ENCODE peak calls at places on chromosomes 16 and 17, in eight cellular contexts. E is PC-9, M is testis, O is uterus, T is body of pancreas, S is GM23338, W is cardiac muscle cell, L is upper lobe of left lung. C is an unnamed sample.

GRCh38 chr17:17416007-17416399 is 60.8 kb upstream of the MED9 start:
- DNase-seq in E (peak; percentile 33), M (peak; percentile 43), O (no peak), T (no peak), S (peak; percentile 89), W (peak; percentile 19), L (peak; percentile 42), C (no peak)

GRCh38 chr17:3827124-3827773 is 18.8 kb downstream of the NCBP3 start:
- DNase-seq in E (peak; percentile 52), M (peak; percentile 87), O (peak; percentile 44), T (peak; percentile 78), S (peak; percentile 90), W (peak; percentile 70), L (peak; percentile 70), C (peak; percentile 69)

GRCh38 chr17:46046957-46047356 is 47.9 kb downstream of the STH start:
- DNase-seq in E (no peak), M (no peak), O (no peak), T (no peak), S (no peak), W (no peak), L (no peak), C (no peak)

GRCh38 chr16:10256855-10257641 is 74.8 kb upstream of the GRIN2A start:
- DNase-seq in E (peak; percentile 16), M (peak; percentile 41), O (peak; percentile 13), T (peak; percentile 55), S (peak; percentile 80), W (peak; percentile 53), L (peak; percentile 29), C (peak; percentile 42)

GRCh38 chr17:75487351-75488070 is 27.8 kb downstream of the CASKIN2 start:
- DNase-seq in E (no peak), M (peak; percentile 48), O (no peak), T (no peak), S (no peak), W (no peak), L (peak; percentile 64), C (peak; percentile 54)

GRCh38 chr17:12627177-12627629 is 38.5 kb upstream of the MYOCD start:
- DNase-seq in E (no peak), M (peak; percentile 33), O (peak; percentile 68), T (peak; percentile 5), S (no peak), W (no peak), L (no peak), C (no peak)

GRCh38 chr17:30534938-30535921 is 58.0 kb downstream of the GOSR1 start:
- DNase-seq in E (no peak), M (no peak), O (no peak), T (no peak), S (no peak), W (no peak), L (no peak), C (no peak)

GRCh38 chr16:11691235-11691634 is 23.0 kb downstream of the SNN start:
- DNase-seq in E (no peak), M (no peak), O (peak; percentile 3), T (no peak), S (no peak), W (no peak), L (no peak), C (no peak)

GRCh38 chr17:51000835-51001638 is 119.6 kb downstream of the SPAG9 start:
- DNase-seq in E (peak; percentile 5), M (no peak), O (no peak), T (no peak), S (peak; percentile 84), W (peak; percentile 73), L (no peak), C (peak; percentile 49)

GRCh38 chr17:37820313-37821024 is 75.6 kb upstream of the HNF1B start:
- DNase-seq in E (no peak), M (no peak), O (no peak), T (no peak), S (no peak), W (peak; percentile 50), L (no peak), C (no peak)

GRCh38 chr17:66165537-66166123 is 26.3 kb downstream of the CEP112 start:
- DNase-seq in E (peak; percentile 9), M (no peak), O (no peak), T (no peak), S (peak; percentile 64), W (peak; percentile 54), L (no peak), C (no peak)

GRCh38 chr16:26447570-26447969 is 619.2 kb upstream of the C16orf82 start:
- DNase-seq in E (no peak), M (no peak), O (no peak), T (no peak), S (no peak), W (no peak), L (no peak), C (no peak)

GRCh38 chr17:76134911-76135809 is 5.9 kb downstream of the FOXJ1 start:
- DNase-seq in E (no peak), M (no peak), O (no peak), T (no peak), S (peak; percentile 93), W (no peak), L (no peak), C (no peak)

GRCh38 chr17:39231587-39232551 is 6.1 kb upstream of the STAC2 start:
- DNase-seq in E (no peak), M (peak; percentile 47), O (peak; percentile 51), T (peak; percentile 56), S (peak; percentile 80), W (peak; percentile 62), L (peak; percentile 73), C (peak; percentile 63)

GRCh38 chr16:72976047-72976746 is 71.7 kb downstream of the ZFHX3 start:
- DNase-seq in E (no peak), M (no peak), O (no peak), T (no peak), S (no peak), W (no peak), L (no peak), C (no peak)

DNA sequence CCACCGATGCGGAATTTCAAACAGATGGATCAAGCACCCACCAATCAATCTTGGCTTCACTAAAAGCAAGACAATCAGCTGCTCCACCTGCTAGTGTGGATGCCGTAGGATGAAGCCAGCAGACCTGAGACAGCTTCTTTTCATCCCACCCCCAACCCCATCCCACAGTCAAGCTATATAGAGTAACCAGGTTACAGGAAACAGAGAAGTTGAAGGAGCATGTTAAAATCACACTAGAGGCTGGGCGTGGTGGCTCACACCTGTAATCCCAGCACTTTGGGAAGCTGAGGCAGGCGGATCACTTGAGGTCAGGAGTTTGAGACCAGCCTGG is 37.7 kb downstream of the CMTM4 start:
- DNase-seq in E (no peak), M (no peak), O (no peak), T (no peak), S (no peak), W (no peak), L (no peak), C (no peak)
- H3K4me1 ChIP-seq in E (peaks cover 4% of the 10 kb centered on the region), M (peaks cover 30% of the 10 kb centered on the region), O (no peaks in the 10 kb centered on the region), T (peaks cover 17% of the 10 kb centered on the region), S (peaks cover 5% of the 10 kb centered on the region), W (peaks cover 30% of the 10 kb centered on the region), L (peaks cover 28% of the 10 kb centered on the region), C (no peaks in the 10 kb centered on the region)

DNA sequence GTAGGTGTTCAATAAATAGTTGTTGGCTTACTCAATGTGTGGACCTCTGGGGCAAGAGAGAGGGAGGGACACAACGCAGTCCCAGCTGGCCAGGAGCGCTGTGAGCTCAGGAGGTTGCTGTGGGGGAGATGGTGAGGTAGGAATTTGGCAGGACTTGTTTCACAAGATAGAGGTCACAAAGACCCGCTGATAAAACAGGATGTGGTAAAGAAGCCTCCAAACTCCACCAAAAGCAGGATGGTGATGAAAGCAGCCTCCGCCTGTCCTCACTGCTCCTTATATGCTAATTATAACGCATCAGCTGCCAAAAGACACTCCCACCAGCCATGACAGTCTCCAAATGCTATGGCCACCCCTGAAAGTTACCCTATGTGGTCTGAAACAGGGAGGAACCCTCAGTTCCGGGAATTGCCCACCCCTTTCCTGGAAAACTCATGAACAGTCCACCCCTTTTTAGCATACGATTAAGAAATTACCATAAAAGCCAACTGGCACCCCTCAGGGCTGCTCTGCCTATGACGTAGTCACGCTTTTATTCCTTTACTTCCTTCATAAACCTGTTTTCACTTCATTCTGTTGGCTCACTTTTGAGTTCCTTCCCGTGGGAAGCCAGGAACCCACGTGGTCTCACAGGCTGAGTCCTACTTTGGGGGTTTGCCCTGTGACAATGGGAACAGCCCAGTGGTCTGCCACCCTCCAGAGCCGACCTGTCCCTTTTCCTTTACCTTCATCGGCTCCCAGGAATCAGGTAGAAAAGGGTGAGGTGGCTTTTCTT is 5.3 kb upstream of the EIF4A3 start:
- DNase-seq in E (no peak), M (no peak), O (no peak), T (no peak), S (no peak), W (no peak), L (no peak), C (no peak)
- H3K4me3 ChIP-seq in E (no peak overlapping the region), M (no peak overlapping the region), O (no peak overlapping the region), T (no peak overlapping the region), S (no peak overlapping the region), W (no peak overlapping the region), L (no peak overlapping the region), C (no peak overlapping the region)

GRCh38 chr16:3999890-4000325 is 116.3 kb downstream of the ADCY9 start:
- DNase-seq in E (no peak), M (no peak), O (no peak), T (no peak), S (no peak), W (no peak), L (no peak), C (peak; percentile 6)

GRCh38 chr16:3998793-3999478 is 117.3 kb downstream of the ADCY9 start:
- DNase-seq in E (no peak), M (no peak), O (peak; percentile 52), T (no peak), S (no peak), W (no peak), L (no peak), C (no peak)

GRCh38 chr16:3997231-3997841 is 116.8 kb upstream of the CREBBP start:
- DNase-seq in E (no peak), M (no peak), O (no peak), T (no peak), S (no peak), W (no peak), L (no peak), C (no peak)

GRCh38 chr16:4003166-4003565 is 113.1 kb downstream of the ADCY9 start:
- DNase-seq in E (no peak), M (no peak), O (no peak), T (no peak), S (no peak), W (no peak), L (no peak), C (no peak)

GRCh38 chr16:3999479-3999868 is 116.8 kb downstream of the ADCY9 start:
- DNase-seq in E (no peak), M (peak; percentile 85), O (peak; percentile 81), T (no peak), S (peak; percentile 66), W (peak; percentile 20), L (no peak), C (no peak)
- H3K27ac ChIP-seq in E (no peak overlapping the region), M (peak overlapping the region; percentile 0), O (peak overlapping the region; percentile 80), T (no peak overlapping the region), S (no peak overlapping the region), W (no peak overlapping the region), L (no peak overlapping the region), C (no peak overlapping the region)

DNA sequence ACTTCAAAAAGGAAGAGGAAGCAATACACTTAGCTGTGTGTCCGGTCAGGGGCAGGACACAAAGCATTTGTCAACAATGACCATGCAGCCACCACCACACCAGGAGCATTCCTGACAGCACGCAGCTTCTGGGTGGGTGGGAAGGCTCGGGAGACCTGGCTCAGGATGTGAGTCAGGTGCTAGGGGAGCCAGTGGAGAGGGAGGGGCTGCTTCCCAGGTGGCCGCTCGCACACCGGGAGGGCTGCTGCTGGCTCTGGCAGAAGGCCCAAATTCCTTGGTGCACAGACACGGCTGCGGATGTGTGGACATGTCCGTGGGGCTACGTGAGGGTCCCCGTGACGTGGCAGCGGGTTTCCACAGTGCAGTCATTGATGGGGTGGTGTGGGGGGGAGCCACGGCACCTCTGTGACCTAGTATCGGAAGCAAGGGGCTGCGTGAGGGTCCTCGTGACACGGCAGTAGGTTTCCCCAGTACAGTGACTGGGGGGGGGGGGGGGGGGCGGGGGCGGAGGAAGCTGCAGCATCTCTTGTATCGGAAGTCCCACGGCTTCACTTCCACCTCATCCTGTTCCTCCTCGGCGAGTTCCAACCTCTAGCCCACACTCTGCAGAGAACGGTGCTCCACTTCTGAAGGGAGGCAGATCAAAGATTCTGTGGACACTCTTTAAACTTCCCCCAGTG is 112.8 kb downstream of the ZNF778 start:
- DNase-seq in E (peak; percentile 96), M (no peak), O (no peak), T (peak; percentile 77), S (peak; percentile 60), W (no peak), L (peak; percentile 57), C (peak; percentile 46)
- H3K4me1 ChIP-seq in E (peaks cover 91% of the 10 kb centered on the region), M (peaks cover 42% of the 10 kb centered on the region), O (peaks cover 35% of the 10 kb centered on the region), T (peaks cover 52% of the 10 kb centered on the region), S (peaks cover 44% of the 10 kb centered on the region), W (peaks cover 44% of the 10 kb centered on the region), L (peaks cover 67% of the 10 kb centered on the region), C (peaks cover 83% of the 10 kb centered on the region)